ENCODE peak calls at places on chromosomes 12 and 14, in six cellular contexts. P, R, O, W, N and B are unnamed samples.

GRCh38 chr12:65823481-65824313 is 586 bp upstream of the HMGA2 start:
- DNase-seq in P (peak; percentile 46), R (peak; percentile 12), O (no peak), W (no peak), N (peak; percentile 44), B (no peak)

GRCh38 chr14:77306406-77307098 is 14.1 kb downstream of the POMT2 start:
- DNase-seq in P (no peak), R (no peak), O (no peak), W (peak; percentile 76), N (no peak), B (no peak)

GRCh38 chr12:79887912-79888311 is 47.0 kb downstream of the PPP1R12A start:
- DNase-seq in P (no peak), R (no peak), O (no peak), W (no peak), N (no peak), B (no peak)

GRCh38 chr14:75979071-75979571 is 2.7 kb downstream of the TGFB3 start:
- DNase-seq in P (peak; percentile 23), R (no peak), O (no peak), W (peak; percentile 12), N (no peak), B (no peak)

GRCh38 chr12:29782285-29782820 is 1.4 kb downstream of the TMTC1 start:
- DNase-seq in P (peak; percentile 9), R (no peak), O (no peak), W (no peak), N (no peak), B (no peak)

GRCh38 chr12:124938606-124939427 is 24.4 kb upstream of the UBC start:
- DNase-seq in P (no peak), R (no peak), O (peak; percentile 35), W (no peak), N (peak; percentile 61), B (no peak)

GRCh38 chr14:78595797-78596196 is 425.6 kb downstream of the NRXN3 start:
- DNase-seq in P (peak; percentile 67), R (no peak), O (no peak), W (no peak), N (no peak), B (no peak)

GRCh38 chr14:94768521-94769412 is 1.1 kb downstream of the GSC start:
- DNase-seq in P (no peak), R (no peak), O (no peak), W (no peak), N (no peak), B (no peak)

GRCh38 chr14:29442720-29443119 is 484.9 kb downstream of the PRKD1 start:
- DNase-seq in P (no peak), R (no peak), O (no peak), W (no peak), N (no peak), B (no peak)

GRCh38 chr12:5013206-5013830 is 30.4 kb upstream of the KCNA5 start:
- DNase-seq in P (no peak), R (no peak), O (no peak), W (peak; percentile 57), N (no peak), B (no peak)

GRCh38 chr14:84420236-84420635 is 1109.7 kb upstream of the FLRT2 start:
- DNase-seq in P (no peak), R (no peak), O (no peak), W (no peak), N (no peak), B (no peak)

GRCh38 chr12:1691123-1692007 is 495 bp downstream of the ADIPOR2 start:
- DNase-seq in P (peak; percentile 89), R (no peak), O (peak; percentile 3), W (peak; percentile 48), N (peak; percentile 47), B (no peak)

GRCh38 chr12:32140867-32141266 is 34.2 kb downstream of the BICD1 start:
- DNase-seq in P (no peak), R (no peak), O (no peak), W (no peak), N (no peak), B (no peak)

GRCh38 chr12:128853321-128854197 is at the start of gene GLT1D1:
- DNase-seq in P (peak; percentile 86), R (no peak), O (no peak), W (no peak), N (no peak), B (no peak)

GRCh38 chr14:94570440-94570839 is 9.2 kb downstream of the SERPINA4 start:
- DNase-seq in P (no peak), R (no peak), O (no peak), W (no peak), N (no peak), B (no peak)

GRCh38 chr14:75041613-75042012 is 9.7 kb downstream of the MLH3 start:
- DNase-seq in P (no peak), R (no peak), O (no peak), W (no peak), N (no peak), B (no peak)

GRCh38 chr12:15996254-15996653 is 85.1 kb downstream of the DERA start:
- DNase-seq in P (peak; percentile 22), R (no peak), O (no peak), W (no peak), N (no peak), B (no peak)

GRCh38 chr12:79420146-79420618 is 270.6 kb downstream of the PAWR start:
- DNase-seq in P (peak; percentile 42), R (no peak), O (no peak), W (no peak), N (no peak), B (no peak)

GRCh38 chr14:67188326-67188725 is 914 bp upstream of the GARIN2 start:
- DNase-seq in P (no peak), R (no peak), O (no peak), W (no peak), N (no peak), B (no peak)

GRCh38 chr12:39294712-39295111 is 148.2 kb downstream of the KIF21A start:
- DNase-seq in P (peak; percentile 56), R (no peak), O (no peak), W (no peak), N (no peak), B (no peak)

GRCh38 chr14:95056476-95056875 is 100.9 kb downstream of the DICER1 start:
- DNase-seq in P (peak; percentile 94), R (no peak), O (no peak), W (no peak), N (no peak), B (no peak)

GRCh38 chr12:57864811-57865751 is 18.6 kb upstream of the CTDSP2 start:
- DNase-seq in P (no peak), R (peak; percentile 33), O (peak; percentile 50), W (peak; percentile 39), N (peak; percentile 55), B (no peak)

GRCh38 chr12:24487606-24488005 is 461.3 kb downstream of the BCAT1 start:
- DNase-seq in P (no peak), R (no peak), O (no peak), W (no peak), N (no peak), B (no peak)